ENCODE peak calls at places on chromosomes 1 and 21, in nine cellular contexts. One of them, this sample, is unnamed.

GRCh38 chr1:168112673-168113305 is 23.9 kb downstream of the GPR161 start:
- DNase-seq in lower leg skin: peak
- DNase-seq in HepG2: no peak
- DNase-seq in ovary: no peak
- DNase-seq in neural progenitor cell: no peak
- DNase-seq in tibial nerve: no peak
- DNase-seq in WTC11: no peak
- DNase-seq in AG09309: no peak
- DNase-seq in pancreas: no peak
- DNase-seq in this sample: no peak

GRCh38 chr1:119327436-119328155 is 41.0 kb upstream of the HAO2 start:
- DNase-seq in lower leg skin: peak
- DNase-seq in HepG2: peak
- DNase-seq in ovary: peak
- DNase-seq in neural progenitor cell: peak
- DNase-seq in tibial nerve: peak
- DNase-seq in WTC11: peak
- DNase-seq in AG09309: peak
- DNase-seq in pancreas: no peak
- DNase-seq in this sample: peak

GRCh38 chr21:28761709-28762356 is 230.8 kb downstream of the LTN1 start:
- DNase-seq in lower leg skin: no peak
- DNase-seq in HepG2: no peak
- DNase-seq in ovary: no peak
- DNase-seq in neural progenitor cell: no peak
- DNase-seq in tibial nerve: no peak
- DNase-seq in WTC11: no peak
- DNase-seq in AG09309: peak
- DNase-seq in pancreas: no peak
- DNase-seq in this sample: no peak

GRCh38 chr1:116874622-116875277 is 35.0 kb upstream of the PTGFRN start:
- DNase-seq in lower leg skin: no peak
- DNase-seq in HepG2: peak
- DNase-seq in ovary: no peak
- DNase-seq in neural progenitor cell: no peak
- DNase-seq in tibial nerve: no peak
- DNase-seq in WTC11: no peak
- DNase-seq in AG09309: no peak
- DNase-seq in pancreas: no peak
- DNase-seq in this sample: no peak

GRCh38 chr21:18114735-18115134 is 129.9 kb upstream of the CHODL start:
- DNase-seq in lower leg skin: no peak
- DNase-seq in HepG2: no peak
- DNase-seq in ovary: no peak
- DNase-seq in neural progenitor cell: no peak
- DNase-seq in tibial nerve: no peak
- DNase-seq in WTC11: no peak
- DNase-seq in AG09309: no peak
- DNase-seq in pancreas: no peak
- DNase-seq in this sample: no peak

GRCh38 chr1:219927956-219928790 is at the start of gene SLC30A10:
- DNase-seq in lower leg skin: no peak
- DNase-seq in HepG2: peak
- DNase-seq in ovary: peak
- DNase-seq in neural progenitor cell: peak
- DNase-seq in tibial nerve: no peak
- DNase-seq in WTC11: peak
- DNase-seq in AG09309: no peak
- DNase-seq in pancreas: peak
- DNase-seq in this sample: no peak

GRCh38 chr1:202319381-202320080 is 22.2 kb downstream of the UBE2T start:
- DNase-seq in lower leg skin: no peak
- DNase-seq in HepG2: no peak
- DNase-seq in ovary: no peak
- DNase-seq in neural progenitor cell: no peak
- DNase-seq in tibial nerve: no peak
- DNase-seq in WTC11: no peak
- DNase-seq in AG09309: no peak
- DNase-seq in pancreas: no peak
- DNase-seq in this sample: no peak

GRCh38 chr1:169106921-169107672 is 607 bp downstream of the ATP1B1 start:
- DNase-seq in lower leg skin: no peak
- DNase-seq in HepG2: no peak
- DNase-seq in ovary: no peak
- DNase-seq in neural progenitor cell: peak
- DNase-seq in tibial nerve: no peak
- DNase-seq in WTC11: peak
- DNase-seq in AG09309: no peak
- DNase-seq in pancreas: peak
- DNase-seq in this sample: no peak

GRCh38 chr1:10513199-10513598 is 38.4 kb downstream of the PEX14 start:
- DNase-seq in lower leg skin: no peak
- DNase-seq in HepG2: no peak
- DNase-seq in ovary: no peak
- DNase-seq in neural progenitor cell: no peak
- DNase-seq in tibial nerve: no peak
- DNase-seq in WTC11: no peak
- DNase-seq in AG09309: no peak
- DNase-seq in pancreas: no peak
- DNase-seq in this sample: no peak

GRCh38 chr1:182742780-182743179 is 46.8 kb upstream of the NPL start:
- DNase-seq in lower leg skin: no peak
- DNase-seq in HepG2: no peak
- DNase-seq in ovary: no peak
- DNase-seq in neural progenitor cell: no peak
- DNase-seq in tibial nerve: no peak
- DNase-seq in WTC11: no peak
- DNase-seq in AG09309: no peak
- DNase-seq in pancreas: no peak
- DNase-seq in this sample: no peak

GRCh38 chr1:247079141-247079874 is 697 bp upstream of the ZNF670 start:
- DNase-seq in lower leg skin: no peak
- DNase-seq in HepG2: peak
- DNase-seq in ovary: no peak
- DNase-seq in neural progenitor cell: peak
- DNase-seq in tibial nerve: no peak
- DNase-seq in WTC11: no peak
- DNase-seq in AG09309: no peak
- DNase-seq in pancreas: no peak
- DNase-seq in this sample: no peak

GRCh38 chr1:110634455-110635281 is 28.5 kb upstream of the KCNA2 start:
- DNase-seq in lower leg skin: peak
- DNase-seq in HepG2: no peak
- DNase-seq in ovary: peak
- DNase-seq in neural progenitor cell: no peak
- DNase-seq in tibial nerve: no peak
- DNase-seq in WTC11: no peak
- DNase-seq in AG09309: no peak
- DNase-seq in pancreas: peak
- DNase-seq in this sample: peak

GRCh38 chr21:29144736-29145353 is 14.4 kb downstream of the MAP3K7CL start:
- DNase-seq in lower leg skin: no peak
- DNase-seq in HepG2: no peak
- DNase-seq in ovary: no peak
- DNase-seq in neural progenitor cell: no peak
- DNase-seq in tibial nerve: no peak
- DNase-seq in WTC11: no peak
- DNase-seq in AG09309: no peak
- DNase-seq in pancreas: no peak
- DNase-seq in this sample: no peak

GRCh38 chr1:21604208-21604957 is 64.8 kb downstream of the RAP1GAP start:
- DNase-seq in lower leg skin: no peak
- DNase-seq in HepG2: no peak
- DNase-seq in ovary: no peak
- DNase-seq in neural progenitor cell: no peak
- DNase-seq in tibial nerve: no peak
- DNase-seq in WTC11: no peak
- DNase-seq in AG09309: no peak
- DNase-seq in pancreas: peak
- DNase-seq in this sample: no peak

DNA sequence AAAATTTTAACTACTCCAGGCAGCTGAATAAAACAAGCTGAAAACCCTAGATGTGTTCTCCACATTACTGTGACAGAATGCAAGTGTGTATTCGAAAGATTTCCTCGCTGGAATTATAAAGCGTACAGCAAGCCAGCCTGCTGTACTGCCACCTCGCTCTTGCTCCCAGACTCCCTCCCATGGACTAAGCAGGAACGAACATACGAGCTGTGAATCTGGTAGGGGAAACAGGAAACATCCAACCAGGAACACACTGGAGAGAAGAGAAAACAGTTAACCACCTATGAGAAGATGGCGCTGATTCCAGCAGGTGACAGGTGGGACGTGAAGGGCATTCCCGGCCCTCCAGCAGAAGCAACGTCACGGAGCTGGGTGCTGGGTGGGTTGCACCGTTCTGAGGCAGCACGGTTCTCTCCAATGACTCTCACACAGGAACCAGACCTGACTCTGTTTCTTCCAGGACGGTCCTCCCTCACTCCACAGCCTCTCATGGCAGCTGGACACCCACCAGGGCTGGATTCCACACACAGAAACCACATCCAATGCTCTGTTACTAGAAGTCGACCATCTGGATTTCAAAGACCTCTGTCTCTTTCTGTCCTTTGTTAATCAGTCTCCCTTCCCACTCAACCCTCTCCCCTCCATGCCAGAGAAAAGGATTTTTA is 219.2 kb downstream of the RERE start:
- DNase-seq in lower leg skin: no peak
- DNase-seq in HepG2: peak
- DNase-seq in ovary: peak
- DNase-seq in neural progenitor cell: peak
- DNase-seq in tibial nerve: peak
- DNase-seq in WTC11: no peak
- DNase-seq in AG09309: no peak
- DNase-seq in pancreas: peak
- DNase-seq in this sample: no peak
- TF ChIP-seq CTCF in lower leg skin: no peak
- TF ChIP-seq CTCF in HepG2: peak
- TF ChIP-seq CTCF in ovary: peak
- TF ChIP-seq CTCF in neural progenitor cell: peak
- TF ChIP-seq CTCF in tibial nerve: peak
- TF ChIP-seq CTCF in WTC11: no peak
- TF ChIP-seq CTCF in AG09309: peak
- TF ChIP-seq CTCF in pancreas: peak
- TF ChIP-seq CTCF in this sample: no peak

GRCh38 chr1:171798760-171799159 is 17.3 kb downstream of the METTL13 start:
- DNase-seq in lower leg skin: no peak
- DNase-seq in HepG2: no peak
- DNase-seq in ovary: no peak
- DNase-seq in neural progenitor cell: no peak
- DNase-seq in tibial nerve: no peak
- DNase-seq in WTC11: no peak
- DNase-seq in AG09309: no peak
- DNase-seq in pancreas: no peak
- DNase-seq in this sample: no peak

GRCh38 chr1:171800850-171801249 is 19.4 kb downstream of the METTL13 start:
- DNase-seq in lower leg skin: no peak
- DNase-seq in HepG2: no peak
- DNase-seq in ovary: no peak
- DNase-seq in neural progenitor cell: no peak
- DNase-seq in tibial nerve: no peak
- DNase-seq in WTC11: no peak
- DNase-seq in AG09309: no peak
- DNase-seq in pancreas: no peak
- DNase-seq in this sample: no peak

GRCh38 chr1:171799166-171799565 is 17.7 kb downstream of the METTL13 start:
- DNase-seq in lower leg skin: no peak
- DNase-seq in HepG2: no peak
- DNase-seq in ovary: no peak
- DNase-seq in neural progenitor cell: no peak
- DNase-seq in tibial nerve: no peak
- DNase-seq in WTC11: no peak
- DNase-seq in AG09309: no peak
- DNase-seq in pancreas: no peak
- DNase-seq in this sample: no peak

GRCh38 chr1:171801395-171801990 is 20.0 kb downstream of the METTL13 start:
- DNase-seq in lower leg skin: no peak
- DNase-seq in HepG2: peak
- DNase-seq in ovary: no peak
- DNase-seq in neural progenitor cell: peak
- DNase-seq in tibial nerve: peak
- DNase-seq in WTC11: peak
- DNase-seq in AG09309: no peak
- DNase-seq in pancreas: no peak
- DNase-seq in this sample: no peak

DNA sequence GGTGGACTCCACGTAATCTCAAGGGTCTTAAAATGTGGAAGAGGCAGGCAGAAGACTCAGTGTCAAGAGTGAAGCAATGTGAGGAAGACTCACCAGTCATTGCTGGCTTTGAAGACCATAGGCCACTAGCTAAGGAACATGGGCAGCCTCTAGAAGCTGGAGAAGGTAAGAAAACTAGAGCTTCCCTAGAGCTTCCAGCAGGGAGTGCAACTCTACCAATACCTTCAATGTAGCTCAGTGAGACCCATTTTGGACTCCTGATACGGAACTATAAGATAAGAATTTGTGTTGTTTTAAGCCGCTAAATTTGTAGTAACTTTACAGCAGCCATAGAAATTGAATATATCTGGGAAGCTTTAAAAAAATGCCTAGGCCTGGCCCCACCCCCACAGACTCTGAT is 18.9 kb downstream of the METTL13 start:
- DNase-seq in lower leg skin: no peak
- DNase-seq in HepG2: no peak
- DNase-seq in ovary: no peak
- DNase-seq in neural progenitor cell: no peak
- DNase-seq in tibial nerve: no peak
- DNase-seq in WTC11: no peak
- DNase-seq in AG09309: no peak
- DNase-seq in pancreas: no peak
- DNase-seq in this sample: no peak
- TF ChIP-seq CTCF in lower leg skin: no peak
- TF ChIP-seq CTCF in HepG2: no peak
- TF ChIP-seq CTCF in ovary: no peak
- TF ChIP-seq CTCF in neural progenitor cell: no peak
- TF ChIP-seq CTCF in tibial nerve: no peak
- TF ChIP-seq CTCF in WTC11: no peak
- TF ChIP-seq CTCF in AG09309: no peak
- TF ChIP-seq CTCF in pancreas: no peak
- TF ChIP-seq CTCF in this sample: no peak

DNA sequence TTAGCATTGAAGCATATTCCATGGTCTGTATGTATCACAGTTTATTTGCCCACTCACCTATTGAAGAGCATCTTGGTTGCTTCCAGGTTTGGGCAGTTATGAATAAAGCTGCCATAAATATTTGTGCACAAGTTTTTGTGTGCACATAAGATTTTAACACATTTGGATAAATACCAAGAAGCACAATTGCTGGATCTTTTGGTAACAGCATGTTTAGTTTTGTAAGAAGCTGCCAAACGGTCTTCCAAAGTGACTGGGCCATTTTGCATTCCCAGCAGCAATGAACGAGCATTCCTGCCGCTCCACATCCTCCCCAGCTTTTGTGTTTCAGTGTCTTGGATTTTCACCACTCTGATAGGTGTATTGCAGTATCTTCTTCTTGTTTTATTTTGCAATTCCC is 62.7 kb downstream of the PDE9A start:
- DNase-seq in lower leg skin: no peak
- DNase-seq in HepG2: no peak
- DNase-seq in ovary: no peak
- DNase-seq in neural progenitor cell: no peak
- DNase-seq in tibial nerve: no peak
- DNase-seq in WTC11: no peak
- DNase-seq in AG09309: no peak
- DNase-seq in pancreas: no peak
- DNase-seq in this sample: no peak
- TF ChIP-seq CTCF in lower leg skin: no peak
- TF ChIP-seq CTCF in HepG2: no peak
- TF ChIP-seq CTCF in ovary: no peak
- TF ChIP-seq CTCF in neural progenitor cell: no peak
- TF ChIP-seq CTCF in tibial nerve: no peak
- TF ChIP-seq CTCF in WTC11: no peak
- TF ChIP-seq CTCF in AG09309: no peak
- TF ChIP-seq CTCF in pancreas: no peak
- TF ChIP-seq CTCF in this sample: no peak

GRCh38 chr1:152753586-152753985 is 4.2 kb upstream of the KPRP start:
- DNase-seq in lower leg skin: no peak
- DNase-seq in HepG2: no peak
- DNase-seq in ovary: no peak
- DNase-seq in neural progenitor cell: no peak
- DNase-seq in tibial nerve: no peak
- DNase-seq in WTC11: no peak
- DNase-seq in AG09309: no peak
- DNase-seq in pancreas: no peak
- DNase-seq in this sample: no peak
- TF ChIP-seq CTCF in lower leg skin: no peak
- TF ChIP-seq CTCF in HepG2: no peak
- TF ChIP-seq CTCF in ovary: no peak
- TF ChIP-seq CTCF in neural progenitor cell: no peak
- TF ChIP-seq CTCF in tibial nerve: no peak
- TF ChIP-seq CTCF in WTC11: no peak
- TF ChIP-seq CTCF in AG09309: no peak
- TF ChIP-seq CTCF in pancreas: no peak
- TF ChIP-seq CTCF in this sample: no peak

This sample was measured in activated B cell treated with CpG ODN at 0.5 μM for 24 hours.